ENCODE peak calls at places on chromosomes 5 and 9, in five cellular contexts. J, Y, F, X and B are unnamed samples.

GRCh38 chr5:176406436-176407052 is 9.8 kb downstream of the CLTB start:
- DNase-seq in J (no peak), Y (peak; percentile 51), F (no peak), X (no peak), B (no peak)

GRCh38 chr9:133568186-133568585 is 33.7 kb downstream of the ADAMTSL2 start:
- DNase-seq in J (no peak), Y (no peak), F (no peak), X (no peak), B (no peak)

GRCh38 chr5:8840237-8840636 is 705.6 kb downstream of the SEMA5A start:
- DNase-seq in J (no peak), Y (no peak), F (no peak), X (peak; percentile 15), B (no peak)

GRCh38 chr9:137586854-137587253 is 3.5 kb downstream of the ZMYND19 start:
- DNase-seq in J (no peak), Y (no peak), F (no peak), X (no peak), B (no peak)

GRCh38 chr9:93305497-93306020 is 121.6 kb downstream of the WNK2 start:
- DNase-seq in J (no peak), Y (peak; percentile 17), F (no peak), X (no peak), B (no peak)

GRCh38 chr5:27048507-27048906 is 10.1 kb upstream of the CDH9 start:
- DNase-seq in J (no peak), Y (no peak), F (no peak), X (peak; percentile 28), B (no peak)

GRCh38 chr9:123322771-123323481 is 33.1 kb upstream of the CRB2 start:
- DNase-seq in J (no peak), Y (no peak), F (no peak), X (no peak), B (peak; percentile 47)

GRCh38 chr9:115209601-115210306 is 91.8 kb upstream of the TNC start:
- DNase-seq in J (no peak), Y (no peak), F (no peak), X (no peak), B (peak; percentile 17)

GRCh38 chr9:93207860-93208734 is 24.2 kb downstream of the WNK2 start:
- DNase-seq in J (no peak), Y (peak; percentile 41), F (no peak), X (no peak), B (no peak)

GRCh38 chr9:81690251-81690851 is 1.0 kb upstream of the TLE1 start:
- DNase-seq in J (peak; percentile 39), Y (peak; percentile 80), F (no peak), X (peak; percentile 41), B (no peak)

GRCh38 chr9:116323571-116323970 is 170.0 kb downstream of the PAPPA start:
- DNase-seq in J (no peak), Y (no peak), F (no peak), X (no peak), B (no peak)

GRCh38 chr9:93447642-93448041 is 3.8 kb upstream of the FAM120A start:
- DNase-seq in J (no peak), Y (no peak), F (no peak), X (no peak), B (no peak)

GRCh38 chr5:107127906-107128305 is 542.8 kb downstream of the EFNA5 start:
- DNase-seq in J (no peak), Y (no peak), F (no peak), X (no peak), B (no peak)

GRCh38 chr5:99639905-99640304 is 711.1 kb upstream of the CHD1 start:
- DNase-seq in J (no peak), Y (no peak), F (no peak), X (no peak), B (no peak)

GRCh38 chr5:38845555-38846378 is at the start of gene OSMR:
- DNase-seq in J (peak; percentile 96), Y (peak; percentile 75), F (peak; percentile 78), X (peak; percentile 72), B (peak; percentile 35)
- TF ChIP-seq CTCF in J (no peak), Y (no peak), F (no peak), X (peak; percentile 9), B (no peak)

DNA sequence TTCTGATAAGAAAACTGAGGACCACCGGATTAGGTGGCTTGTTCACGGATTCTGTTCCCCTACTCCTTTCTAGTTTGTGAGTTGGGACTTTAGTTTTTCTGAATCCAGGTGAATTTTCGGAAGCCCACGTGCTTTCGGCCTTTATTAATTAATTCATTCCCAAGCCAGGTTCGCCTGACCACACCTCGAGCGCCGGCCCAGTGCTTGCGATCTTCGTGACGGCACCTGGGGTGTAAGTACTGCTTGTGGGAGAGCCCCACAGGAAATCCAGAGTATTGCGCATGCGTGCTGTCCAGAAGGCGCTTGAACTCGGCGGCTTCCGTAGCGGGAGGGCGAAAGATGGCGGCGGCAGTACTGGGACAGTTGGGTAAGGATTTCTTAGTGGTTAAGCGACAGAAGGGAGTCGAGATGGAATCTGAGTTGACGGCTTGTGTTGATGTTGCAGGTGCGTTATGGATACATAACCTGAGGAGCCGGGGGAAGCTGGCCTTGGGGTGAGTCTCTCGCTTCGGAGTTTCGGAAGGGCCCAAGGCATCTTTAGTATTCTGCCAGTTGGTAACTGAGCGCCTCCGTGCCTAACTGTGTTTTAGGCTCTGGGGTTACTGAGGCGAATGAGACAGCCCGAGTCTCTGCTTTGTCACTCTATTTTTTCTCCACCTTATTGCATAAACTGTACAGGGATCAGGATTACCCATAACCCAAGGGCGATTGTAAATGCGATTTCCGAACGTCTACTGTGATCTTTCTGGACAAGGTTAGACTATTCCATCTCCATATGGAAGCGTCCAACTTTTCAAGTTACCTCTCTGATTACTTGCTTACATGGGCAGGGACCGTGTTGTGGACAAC is at the start of gene MRPL22:
- DNase-seq in J (peak; percentile 92), Y (peak; percentile 95), F (peak; percentile 87), X (peak; percentile 94), B (peak; percentile 91)
- TF ChIP-seq CTCF in J (no peak), Y (no peak), F (no peak), X (no peak), B (no peak)

GRCh38 chr9:91425270-91425669 is 1.6 kb upstream of the NFIL3 start:
- DNase-seq in J (no peak), Y (no peak), F (no peak), X (no peak), B (no peak)

GRCh38 chr9:91423785-91424402 is at the start of gene NFIL3:
- DNase-seq in J (peak; percentile 76), Y (peak; percentile 87), F (no peak), X (peak; percentile 92), B (peak; percentile 94)

GRCh38 chr9:91422832-91423711 is 560 bp downstream of the NFIL3 start:
- DNase-seq in J (peak; percentile 80), Y (peak; percentile 78), F (no peak), X (peak; percentile 84), B (peak; percentile 72)

GRCh38 chr9:91426123-91426745 is 2.6 kb upstream of the NFIL3 start:
- DNase-seq in J (no peak), Y (no peak), F (peak; percentile 51), X (peak; percentile 27), B (peak; percentile 66)

GRCh38 chr9:91424403-91425176 is 958 bp upstream of the NFIL3 start:
- DNase-seq in J (peak; percentile 94), Y (peak; percentile 83), F (no peak), X (peak; percentile 64), B (peak; percentile 38)
- TF ChIP-seq CTCF in J (peak; percentile 14), Y (no peak), F (peak; percentile 5), X (no peak), B (no peak)

DNA sequence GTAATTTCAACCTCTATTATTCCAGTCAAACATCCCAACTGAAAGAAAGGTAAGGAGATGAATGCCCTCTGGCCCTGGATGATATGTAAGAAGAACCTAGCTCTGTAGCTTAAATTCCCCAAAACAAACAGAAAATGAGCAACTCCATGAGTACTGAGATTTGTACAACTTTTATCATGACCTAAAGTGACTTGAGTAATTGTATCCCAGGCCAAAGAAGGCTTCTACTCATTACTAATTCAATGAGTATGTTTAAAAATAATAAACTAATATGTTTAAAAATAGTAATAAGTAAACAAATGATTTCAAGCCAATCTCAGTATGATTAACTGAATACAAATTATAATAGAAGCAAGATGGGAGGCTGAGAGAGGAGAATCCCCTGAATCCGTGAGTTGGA is 414.0 kb upstream of the ACTBL2 start:
- DNase-seq in J (no peak), Y (no peak), F (no peak), X (no peak), B (no peak)
- TF ChIP-seq CTCF in J (no peak), Y (no peak), F (no peak), X (no peak), B (no peak)

GRCh38 chr9:114094971-114095370 is 4.1 kb downstream of the KIF12 start:
- DNase-seq in J (no peak), Y (no peak), F (no peak), X (no peak), B (no peak)

GRCh38 chr9:114098021-114098659 is 952 bp downstream of the KIF12 start:
- DNase-seq in J (no peak), Y (peak; percentile 84), F (peak; percentile 23), X (peak; percentile 80), B (peak; percentile 42)

GRCh38 chr9:114096866-114097612 is 2.1 kb downstream of the KIF12 start:
- DNase-seq in J (no peak), Y (no peak), F (no peak), X (no peak), B (no peak)

GRCh38 chr9:114097613-114098020 is 1.5 kb downstream of the KIF12 start:
- DNase-seq in J (no peak), Y (peak; percentile 77), F (no peak), X (peak; percentile 32), B (no peak)

GRCh38 chr9:114096041-114096511 is 3.0 kb downstream of the KIF12 start:
- DNase-seq in J (no peak), Y (no peak), F (no peak), X (peak; percentile 52), B (no peak)
- TF ChIP-seq CTCF in J (no peak), Y (no peak), F (peak; percentile 42), X (peak; percentile 55), B (no peak)

GRCh38 chr5:51958473-51958872 is 575.2 kb downstream of the ISL1 start:
- DNase-seq in J (no peak), Y (no peak), F (no peak), X (no peak), B (no peak)

GRCh38 chr5:51961154-51961562 is 577.9 kb downstream of the ISL1 start:
- DNase-seq in J (no peak), Y (no peak), F (no peak), X (no peak), B (no peak)

GRCh38 chr5:51960617-51961115 is 577.4 kb downstream of the ISL1 start:
- DNase-seq in J (no peak), Y (no peak), F (peak; percentile 7), X (no peak), B (no peak)
- TF ChIP-seq CTCF in J (no peak), Y (no peak), F (peak; percentile 31), X (peak; percentile 52), B (peak; percentile 35)

GRCh38 chr5:173640166-173640804 is 23.8 kb upstream of the BOD1 start:
- DNase-seq in J (no peak), Y (no peak), F (no peak), X (no peak), B (no peak)
- TF ChIP-seq CTCF in J (no peak), Y (no peak), F (no peak), X (no peak), B (no peak)